ENCODE peak calls at places on chromosomes 16 and 17, in eight cellular contexts. O, Q, Y, A, T, P, B and Z are unnamed samples.
A peak's percentile ranks its signal among the peaks of the same experiment; 100 is the strongest.

GRCh38 chr17:52128721-52129120 is 29.8 kb downstream of the CA10 start:
- DNase-seq in P (no peak), Q (peak; percentile 82), T (no peak), B (no peak), O (no peak), Y (no peak), A (no peak), Z (no peak)

GRCh38 chr17:75118307-75118706 is 8.5 kb downstream of the ARMC7 start:
- DNase-seq in B (no peak), Q (no peak), O (no peak), Y (no peak), T (no peak), A (no peak), P (no peak), Z (no peak)

GRCh38 chr17:37239690-37240344 is 136.0 kb upstream of the C17orf78 start:
- DNase-seq in O (peak; percentile 62), A (no peak), T (no peak), P (peak; percentile 3), Q (peak; percentile 55), B (no peak), Y (no peak), Z (peak; percentile 2)

GRCh38 chr16:4032768-4033167 is 83.5 kb downstream of the ADCY9 start:
- DNase-seq in Y (peak; percentile 77), P (no peak), B (peak; percentile 51), T (no peak), Q (peak; percentile 67), A (no peak), O (no peak), Z (peak; percentile 82)

GRCh38 chr16:88530051-88530857 is 39.9 kb upstream of the ZC3H18 start:
- DNase-seq in A (no peak), P (no peak), O (no peak), Y (no peak), T (no peak), B (no peak), Q (no peak), Z (no peak)

GRCh38 chr17:59440757-59441458 is 109.5 kb downstream of the YPEL2 start:
- DNase-seq in A (peak; percentile 91), O (peak; percentile 95), Y (peak; percentile 86), T (peak; percentile 78), P (peak; percentile 93), B (peak; percentile 97), Q (peak; percentile 88), Z (peak; percentile 64)

GRCh38 chr17:17024778-17025300 is 17.4 kb upstream of the MPRIP start:
- DNase-seq in T (no peak), B (no peak), A (peak; percentile 38), O (no peak), Y (peak; percentile 32), Q (no peak), P (no peak), Z (peak; percentile 50)

GRCh38 chr17:1347681-1348318 is 52.2 kb downstream of the YWHAE start:
- DNase-seq in P (no peak), A (peak; percentile 32), T (no peak), B (peak; percentile 45), Y (peak; percentile 46), Q (no peak), O (peak; percentile 74), Z (peak; percentile 62)

GRCh38 chr17:65841116-65841515 is 279.7 kb upstream of the AXIN2 start:
- DNase-seq in B (no peak), A (no peak), P (no peak), T (no peak), Y (no peak), O (no peak), Q (no peak), Z (no peak)

GRCh38 chr16:31344712-31345111 is 10.3 kb upstream of the ITGAX start:
- DNase-seq in Y (no peak), Q (no peak), T (no peak), A (no peak), O (no peak), P (no peak), B (no peak), Z (no peak)

GRCh38 chr16:3541527-3542152 is 35.6 kb downstream of the NLRC3 start:
- DNase-seq in B (no peak), O (no peak), Y (no peak), Q (no peak), P (no peak), A (no peak), T (no peak), Z (no peak)

GRCh38 chr16:19218581-19218980 is 50.5 kb downstream of the SYT17 start:
- DNase-seq in P (no peak), Q (no peak), O (no peak), B (no peak), Y (no peak), A (no peak), T (no peak), Z (no peak)

GRCh38 chr16:19228057-19228456 is 57.5 kb upstream of the CLEC19A start:
- DNase-seq in O (peak; percentile 2), P (no peak), B (no peak), A (no peak), Y (no peak), T (no peak), Q (no peak), Z (no peak)

GRCh38 chr16:19227643-19228042 is 57.9 kb upstream of the CLEC19A start:
- DNase-seq in O (no peak), Q (no peak), A (no peak), Y (no peak), B (no peak), T (no peak), P (no peak), Z (no peak)

GRCh38 chr16:19219836-19220235 is 51.8 kb downstream of the SYT17 start:
- DNase-seq in P (no peak), T (no peak), Q (no peak), B (no peak), Y (no peak), O (no peak), A (no peak), Z (no peak)

GRCh38 chr16:19223235-19223847 is 55.3 kb downstream of the SYT17 start:
- DNase-seq in P (peak; percentile 42), A (no peak), T (no peak), Y (no peak), Q (no peak), O (peak; percentile 8), B (no peak), Z (peak; percentile 80)
- TF ChIP-seq CTCF in P (peak; percentile 31), A (no peak), T (peak; percentile 58), Y (peak; percentile 64), Q (peak; percentile 43), O (peak; percentile 66), B (no peak), Z (peak; percentile 54)

DNA sequence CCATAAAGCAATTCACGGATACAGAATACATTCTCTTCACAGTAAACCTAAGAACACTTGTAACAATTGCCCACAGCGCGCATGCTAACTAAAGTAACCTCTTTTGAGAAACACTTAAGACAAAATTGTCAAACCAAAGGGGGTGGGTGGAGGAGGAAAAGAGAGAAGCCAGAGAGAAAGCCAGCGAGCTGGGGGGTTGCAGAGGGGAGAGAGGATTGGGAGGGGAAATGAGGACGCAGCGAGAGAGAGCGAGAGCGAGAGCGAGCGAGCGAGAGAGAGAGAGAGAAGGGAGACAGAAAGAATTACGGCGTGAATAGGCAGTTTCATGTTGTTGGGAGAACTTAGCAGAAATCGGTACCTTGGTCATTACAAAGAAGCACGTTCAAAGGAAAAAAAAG is 1.6 kb upstream of the HOXB7 start:
- DNase-seq in O (no peak), Q (no peak), Y (no peak), A (no peak), P (no peak), T (no peak), B (no peak), Z (peak; percentile 45)
- H3K4me3 ChIP-seq in O (no peak overlapping the region), Q (no peak overlapping the region), Y (peak overlapping the region; percentile 64), A (no peak overlapping the region), P (peak overlapping the region; percentile 80), T (peak overlapping the region; percentile 67), B (peak overlapping the region; percentile 6), Z (peak overlapping the region; percentile 6)

GRCh38 chr16:84084570-84085270 is 32.0 kb downstream of the MBTPS1 start:
- DNase-seq in T (peak; percentile 10), A (peak; percentile 60), P (peak; percentile 64), Q (peak; percentile 85), O (peak; percentile 83), Y (peak; percentile 70), B (no peak), Z (peak; percentile 64)
- TF ChIP-seq CTCF in T (peak; percentile 84), A (peak; percentile 62), P (peak; percentile 87), Q (peak; percentile 91), O (peak; percentile 88), Y (peak; percentile 69), B (peak; percentile 48), Z (peak; percentile 54)

DNA sequence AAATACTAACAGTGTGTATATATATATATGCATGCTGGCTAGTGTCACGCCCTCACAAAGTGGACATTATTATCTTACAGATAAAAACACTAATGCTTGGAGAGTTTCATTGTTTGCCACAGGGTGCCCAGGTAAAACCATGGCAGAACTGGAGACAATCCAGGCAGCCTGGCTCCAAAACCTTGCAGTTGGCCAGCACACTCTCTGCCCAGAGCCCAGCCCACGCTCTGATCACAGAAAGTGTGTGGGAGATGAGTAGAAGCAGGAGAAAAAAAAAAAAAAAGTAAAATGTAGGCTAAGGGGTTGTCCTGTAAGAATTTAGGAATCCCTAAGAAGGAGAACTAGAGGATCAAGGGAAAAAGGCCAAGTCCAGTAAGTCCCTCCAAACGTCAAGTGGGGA is 538.0 kb downstream of the CDH13 start:
- DNase-seq in Y (no peak), O (no peak), A (no peak), T (no peak), Q (no peak), B (no peak), P (no peak), Z (no peak)
- H3K4me3 ChIP-seq in Y (no peak overlapping the region), O (no peak overlapping the region), A (no peak overlapping the region), T (no peak overlapping the region), Q (no peak overlapping the region), B (no peak overlapping the region), P (no peak overlapping the region), Z (no peak overlapping the region)

GRCh38 chr17:39753514-39754160 is 15.9 kb downstream of the GRB7 start:
- DNase-seq in T (no peak), Q (peak; percentile 13), O (no peak), A (peak; percentile 70), P (no peak), B (peak; percentile 28), Y (no peak), Z (peak; percentile 74)
- TF ChIP-seq CTCF in T (no peak), Q (no peak), O (no peak), A (no peak), P (no peak), B (no peak), Y (no peak), Z (no peak)

GRCh38 chr17:28317099-28317964 is 1.7 kb upstream of the TMEM97 start:
- DNase-seq in Q (no peak), P (no peak), O (no peak), B (no peak), Y (no peak), A (no peak), T (no peak), Z (no peak)
- H3K4me3 ChIP-seq in Q (no peak overlapping the region), P (peak overlapping the region; percentile 95), O (no peak overlapping the region), B (no peak overlapping the region), Y (no peak overlapping the region), A (no peak overlapping the region), T (no peak overlapping the region), Z (no peak overlapping the region)

GRCh38 chr17:29585080-29585751 is 4.2 kb downstream of the GIT1 start:
- DNase-seq in Y (peak; percentile 51), B (no peak), O (peak; percentile 34), T (no peak), Q (no peak), A (peak; percentile 72), P (no peak), Z (no peak)
- TF ChIP-seq CTCF in Y (no peak), B (no peak), O (peak; percentile 54), T (peak; percentile 24), Q (no peak), A (no peak), P (no peak), Z (no peak)

GRCh38 chr17:7018331-7018964 is 4.4 kb upstream of the BCL6B start:
- DNase-seq in B (peak; percentile 72), T (no peak), A (peak; percentile 74), Y (no peak), P (no peak), Q (no peak), O (no peak), Z (peak; percentile 67)
- H3K4me3 ChIP-seq in B (peak overlapping the region; percentile 68), T (no peak overlapping the region), A (peak overlapping the region; percentile 63), Y (peak overlapping the region; percentile 55), P (no peak overlapping the region), Q (no peak overlapping the region), O (no peak overlapping the region), Z (no peak overlapping the region)